ENCODE peak calls at places on chromosomes 2 and 18, in ten cellular contexts. G is EH; Y is dermis microvascular lymphatic vessel endothelial cell; D is activated CD8-positive, alpha-beta memory T cell treated with anti-CD3 and anti-CD28 coated beads for 24 hours; W is NCI-H774; N is KBM-7; T is CD4-positive, CD25-positive, alpha-beta regulatory T cell; X is substantia nigra; S is NCI-H510A; H is activated T-helper 1 cell treated with anti-CD3 and anti-CD28 coated beads, Interleukin-2, amount 50 U/mL, for 16 hours. O is an unnamed sample.

GRCh38 chr2:69754633-69755032 is 12.7 kb downstream of the ANXA4 start:
- DNase-seq in G (no peak), Y (no peak), D (no peak), W (no peak), N (no peak), T (no peak), X (no peak), S (no peak), H (no peak), O (no peak)

GRCh38 chr18:3593381-3593903 is 143.5 kb downstream of the TGIF1 start:
- DNase-seq in G (peak), Y (peak), D (peak), W (no peak), N (peak), T (no peak), X (peak), S (peak), H (no peak), O (peak)

GRCh38 chr2:163713534-163714311 is 22.1 kb downstream of the FIGN start:
- DNase-seq in G (no peak), Y (no peak), D (no peak), W (no peak), N (no peak), T (no peak), X (peak), S (no peak), H (no peak), O (no peak)

GRCh38 chr2:150477347-150477746 is 10.1 kb downstream of the RND3 start:
- DNase-seq in G (peak), Y (peak), D (no peak), W (no peak), N (no peak), T (no peak), X (no peak), S (no peak), H (no peak), O (no peak)

GRCh38 chr2:67451086-67451832 is 54.1 kb downstream of the ETAA1 start:
- DNase-seq in G (peak), Y (peak), D (no peak), W (no peak), N (no peak), T (no peak), X (no peak), S (peak), H (no peak), O (peak)

GRCh38 chr2:38835015-38835601 is 40.6 kb downstream of the DHX57 start:
- DNase-seq in G (peak), Y (peak), D (no peak), W (peak), N (peak), T (no peak), X (no peak), S (no peak), H (no peak), O (peak)

GRCh38 chr2:136238214-136238551 is 120.2 kb upstream of the CXCR4 start:
- DNase-seq in G (no peak), Y (no peak), D (no peak), W (no peak), N (no peak), T (no peak), X (no peak), S (no peak), H (no peak), O (no peak)

GRCh38 chr2:20106746-20107145 is 55.3 kb upstream of the LAPTM4A start:
- DNase-seq in G (peak), Y (peak), D (peak), W (peak), N (no peak), T (no peak), X (peak), S (no peak), H (no peak), O (no peak)

GRCh38 chr18:10482985-10483949 is 28.8 kb downstream of the APCDD1 start:
- DNase-seq in G (no peak), Y (no peak), D (no peak), W (no peak), N (peak), T (no peak), X (no peak), S (no peak), H (no peak), O (no peak)

GRCh38 chr2:70029814-70030409 is 57.4 kb upstream of the PCBP1 start:
- DNase-seq in G (peak), Y (peak), D (no peak), W (no peak), N (no peak), T (no peak), X (peak), S (no peak), H (no peak), O (no peak)

GRCh38 chr2:109020217-109020637 is 31.2 kb upstream of the EDAR start:
- DNase-seq in G (peak), Y (peak), D (no peak), W (no peak), N (peak), T (no peak), X (no peak), S (no peak), H (no peak), O (no peak)

GRCh38 chr2:129922571-129923264 is 56.7 kb upstream of the RAB6C start:
- DNase-seq in G (no peak), Y (no peak), D (no peak), W (no peak), N (no peak), T (no peak), X (no peak), S (peak), H (no peak), O (peak)

GRCh38 chr2:230877131-230877736 is 12.5 kb downstream of the ITM2C start:
- DNase-seq in G (no peak), Y (no peak), D (no peak), W (no peak), N (no peak), T (no peak), X (no peak), S (no peak), H (no peak), O (no peak)

GRCh38 chr18:39173022-39173421 is 1607.4 kb upstream of the CELF4 start:
- DNase-seq in G (no peak), Y (no peak), D (no peak), W (peak), N (no peak), T (no peak), X (no peak), S (peak), H (no peak), O (peak)

GRCh38 chr2:206438196-206438727 is 5.1 kb upstream of the ADAM23 start:
- DNase-seq in G (no peak), Y (no peak), D (no peak), W (no peak), N (no peak), T (no peak), X (no peak), S (no peak), H (no peak), O (no peak)

GRCh38 chr2:219611866-219612604 is 14.4 kb downstream of the STK11IP start:
- DNase-seq in G (no peak), Y (no peak), D (no peak), W (no peak), N (no peak), T (no peak), X (no peak), S (peak), H (no peak), O (no peak)

GRCh38 chr2:187964742-187965141 is 326.9 kb upstream of the GULP1 start:
- DNase-seq in G (peak), Y (no peak), D (no peak), W (no peak), N (no peak), T (no peak), X (no peak), S (no peak), H (no peak), O (no peak)

O was measured in NCI-H748 treated with DMSO at 0.1 percent for 48 hours.